ENCODE peak calls at places on chromosome 20, in ten cellular contexts. One of them, this sample, is unnamed.

GRCh38 chr20:52823303-52823702 is 148.9 kb upstream of the TSHZ2 start:
- DNase-seq in WTC11: no peak
- DNase-seq in stomach: no peak
- DNase-seq in A549: no peak
- DNase-seq in heart left ventricle: no peak
- DNase-seq in prostate gland: no peak
- DNase-seq in nephron progenitor cell: no peak
- DNase-seq in NB4: no peak
- DNase-seq in upper lobe of right lung: no peak
- DNase-seq in breast epithelium: no peak
- DNase-seq in this sample: no peak

GRCh38 chr20:20498081-20498861 is 130.4 kb downstream of the INSM1 start:
- DNase-seq in WTC11: no peak
- DNase-seq in stomach: peak
- DNase-seq in A549: no peak
- DNase-seq in heart left ventricle: no peak
- DNase-seq in prostate gland: no peak
- DNase-seq in nephron progenitor cell: no peak
- DNase-seq in NB4: no peak
- DNase-seq in upper lobe of right lung: no peak
- DNase-seq in breast epithelium: no peak
- DNase-seq in this sample: no peak

GRCh38 chr20:41121399-41121798 is 15.9 kb upstream of the PLCG1 start:
- DNase-seq in WTC11: no peak
- DNase-seq in stomach: no peak
- DNase-seq in A549: no peak
- DNase-seq in heart left ventricle: no peak
- DNase-seq in prostate gland: no peak
- DNase-seq in nephron progenitor cell: no peak
- DNase-seq in NB4: no peak
- DNase-seq in upper lobe of right lung: no peak
- DNase-seq in breast epithelium: no peak
- DNase-seq in this sample: no peak

GRCh38 chr20:5674176-5674660 is 76.0 kb upstream of the SHLD1 start:
- DNase-seq in WTC11: no peak
- DNase-seq in stomach: no peak
- DNase-seq in A549: no peak
- DNase-seq in heart left ventricle: no peak
- DNase-seq in prostate gland: no peak
- DNase-seq in nephron progenitor cell: no peak
- DNase-seq in NB4: peak
- DNase-seq in upper lobe of right lung: no peak
- DNase-seq in breast epithelium: no peak
- DNase-seq in this sample: no peak

GRCh38 chr20:53890434-53891305 is 179.7 kb downstream of the BCAS1 start:
- DNase-seq in WTC11: no peak
- DNase-seq in stomach: no peak
- DNase-seq in A549: no peak
- DNase-seq in heart left ventricle: no peak
- DNase-seq in prostate gland: no peak
- DNase-seq in nephron progenitor cell: no peak
- DNase-seq in NB4: no peak
- DNase-seq in upper lobe of right lung: no peak
- DNase-seq in breast epithelium: no peak
- DNase-seq in this sample: no peak

GRCh38 chr20:60381643-60382400 is 423.6 kb downstream of the CDH26 start:
- DNase-seq in WTC11: no peak
- DNase-seq in stomach: no peak
- DNase-seq in A549: no peak
- DNase-seq in heart left ventricle: no peak
- DNase-seq in prostate gland: no peak
- DNase-seq in nephron progenitor cell: no peak
- DNase-seq in NB4: no peak
- DNase-seq in upper lobe of right lung: no peak
- DNase-seq in breast epithelium: no peak
- DNase-seq in this sample: no peak

GRCh38 chr20:46897471-46897870 is 2.8 kb downstream of the EYA2 start:
- DNase-seq in WTC11: no peak
- DNase-seq in stomach: no peak
- DNase-seq in A549: no peak
- DNase-seq in heart left ventricle: no peak
- DNase-seq in prostate gland: no peak
- DNase-seq in nephron progenitor cell: no peak
- DNase-seq in NB4: no peak
- DNase-seq in upper lobe of right lung: no peak
- DNase-seq in breast epithelium: no peak
- DNase-seq in this sample: no peak

GRCh38 chr20:14512856-14513255 is 175.4 kb upstream of the FLRT3 start:
- DNase-seq in WTC11: no peak
- DNase-seq in stomach: no peak
- DNase-seq in A549: no peak
- DNase-seq in heart left ventricle: no peak
- DNase-seq in prostate gland: no peak
- DNase-seq in nephron progenitor cell: no peak
- DNase-seq in NB4: no peak
- DNase-seq in upper lobe of right lung: no peak
- DNase-seq in breast epithelium: no peak
- DNase-seq in this sample: no peak

GRCh38 chr20:12241065-12241464 is 323.4 kb downstream of the BTBD3 start:
- DNase-seq in WTC11: no peak
- DNase-seq in stomach: no peak
- DNase-seq in A549: no peak
- DNase-seq in heart left ventricle: no peak
- DNase-seq in prostate gland: peak
- DNase-seq in nephron progenitor cell: no peak
- DNase-seq in NB4: no peak
- DNase-seq in upper lobe of right lung: no peak
- DNase-seq in breast epithelium: no peak
- DNase-seq in this sample: no peak

GRCh38 chr20:31936430-31936829 is 15.4 kb downstream of the PDRG1 start:
- DNase-seq in WTC11: no peak
- DNase-seq in stomach: no peak
- DNase-seq in A549: no peak
- DNase-seq in heart left ventricle: no peak
- DNase-seq in prostate gland: no peak
- DNase-seq in nephron progenitor cell: no peak
- DNase-seq in NB4: no peak
- DNase-seq in upper lobe of right lung: no peak
- DNase-seq in breast epithelium: no peak
- DNase-seq in this sample: no peak

GRCh38 chr20:57108218-57108617 is 158.2 kb downstream of the BMP7 start:
- DNase-seq in WTC11: no peak
- DNase-seq in stomach: no peak
- DNase-seq in A549: no peak
- DNase-seq in heart left ventricle: no peak
- DNase-seq in prostate gland: no peak
- DNase-seq in nephron progenitor cell: no peak
- DNase-seq in NB4: no peak
- DNase-seq in upper lobe of right lung: no peak
- DNase-seq in breast epithelium: no peak
- DNase-seq in this sample: no peak

GRCh38 chr20:53611449-53611894 is 17.8 kb upstream of the ZNF217 start:
- DNase-seq in WTC11: no peak
- DNase-seq in stomach: peak
- DNase-seq in A549: peak
- DNase-seq in heart left ventricle: peak
- DNase-seq in prostate gland: no peak
- DNase-seq in nephron progenitor cell: no peak
- DNase-seq in NB4: peak
- DNase-seq in upper lobe of right lung: no peak
- DNase-seq in breast epithelium: no peak
- DNase-seq in this sample: no peak

DNA sequence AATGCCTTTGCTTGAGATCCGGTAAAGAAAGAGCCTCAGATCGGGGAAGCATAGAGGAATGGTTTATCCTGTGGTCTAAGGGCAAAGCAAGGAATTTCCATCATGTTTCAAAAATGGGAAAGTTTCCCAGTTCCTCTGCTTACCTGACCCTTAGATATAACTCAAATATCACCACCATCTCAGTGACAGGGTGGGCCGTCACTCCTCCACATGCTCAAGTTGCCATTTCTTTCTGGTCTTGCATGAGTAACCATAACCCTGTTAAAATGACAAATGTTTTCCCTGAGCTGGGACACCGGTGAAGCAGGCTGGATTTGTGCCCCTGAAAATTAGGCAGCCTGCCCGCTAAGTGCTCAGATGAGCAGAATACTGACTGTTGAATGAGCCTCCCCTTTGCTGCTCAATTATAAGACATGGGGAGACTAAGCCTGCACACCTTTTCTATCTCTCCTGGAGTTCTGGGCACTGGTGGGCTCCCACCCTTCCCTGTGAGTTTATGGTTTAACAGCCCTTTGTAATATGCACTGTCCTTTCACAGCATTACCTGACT is 161.7 kb downstream of the SLC24A3 start:
- DNase-seq in WTC11: no peak
- DNase-seq in stomach: no peak
- DNase-seq in A549: no peak
- DNase-seq in heart left ventricle: no peak
- DNase-seq in prostate gland: no peak
- DNase-seq in nephron progenitor cell: no peak
- DNase-seq in NB4: no peak
- DNase-seq in upper lobe of right lung: no peak
- DNase-seq in breast epithelium: no peak
- DNase-seq in this sample: no peak
- TF ChIP-seq CTCF in WTC11: no peak
- TF ChIP-seq CTCF in stomach: no peak
- TF ChIP-seq CTCF in A549: no peak
- TF ChIP-seq CTCF in heart left ventricle: no peak
- TF ChIP-seq CTCF in prostate gland: no peak
- TF ChIP-seq CTCF in nephron progenitor cell: no peak
- TF ChIP-seq CTCF in NB4: no peak
- TF ChIP-seq CTCF in upper lobe of right lung: no peak
- TF ChIP-seq CTCF in breast epithelium: no peak
- TF ChIP-seq CTCF in this sample: no peak

GRCh38 chr20:44888226-44889103 is 3.0 kb downstream of the YWHAB start:
- DNase-seq in WTC11: no peak
- DNase-seq in stomach: no peak
- DNase-seq in A549: peak
- DNase-seq in heart left ventricle: no peak
- DNase-seq in prostate gland: no peak
- DNase-seq in nephron progenitor cell: no peak
- DNase-seq in NB4: peak
- DNase-seq in upper lobe of right lung: no peak
- DNase-seq in breast epithelium: no peak
- DNase-seq in this sample: no peak
- TF ChIP-seq CTCF in WTC11: no peak
- TF ChIP-seq CTCF in stomach: no peak
- TF ChIP-seq CTCF in A549: no peak
- TF ChIP-seq CTCF in heart left ventricle: no peak
- TF ChIP-seq CTCF in prostate gland: peak
- TF ChIP-seq CTCF in nephron progenitor cell: peak
- TF ChIP-seq CTCF in NB4: no peak
- TF ChIP-seq CTCF in upper lobe of right lung: peak
- TF ChIP-seq CTCF in breast epithelium: peak
- TF ChIP-seq CTCF in this sample: no peak

DNA sequence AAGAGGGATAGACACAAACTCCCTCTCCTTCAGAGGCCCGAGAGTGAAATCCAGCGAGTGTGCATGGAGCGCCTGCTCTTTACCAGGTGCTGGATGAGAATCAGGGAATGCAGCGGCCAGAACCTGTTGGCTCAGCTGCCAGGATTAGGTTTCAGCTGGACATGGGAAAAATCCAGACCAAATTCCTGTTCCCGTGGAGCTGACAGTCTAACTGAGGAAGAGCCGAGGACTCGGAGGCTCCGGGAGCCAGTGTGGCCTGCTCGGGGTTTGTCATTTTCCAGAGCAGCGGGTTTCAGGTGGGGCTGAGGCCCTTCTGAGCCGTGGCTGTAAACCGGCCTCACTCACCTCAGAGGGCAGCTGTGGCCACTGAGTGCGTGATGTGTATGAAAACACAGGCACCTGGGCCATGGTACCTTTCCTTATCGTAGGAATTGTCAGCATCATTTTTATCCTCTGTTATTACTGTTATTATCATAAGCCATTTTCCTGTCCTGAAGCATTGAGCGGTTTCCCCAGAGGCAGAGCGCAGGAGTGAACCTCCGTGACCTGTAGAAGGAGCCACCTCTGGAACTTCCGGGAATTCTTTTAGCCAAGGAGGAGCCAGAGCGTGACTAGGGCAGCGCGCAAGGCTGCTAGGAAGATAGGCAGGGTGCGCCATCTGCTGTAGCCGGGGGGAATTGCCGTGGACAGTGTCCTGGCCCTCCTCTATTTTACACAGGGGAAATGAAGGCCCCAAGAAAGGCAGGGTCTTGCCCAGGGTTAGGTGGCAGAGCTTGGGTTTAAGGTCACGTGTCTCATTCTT is 27.3 kb downstream of the PKIG start:
- DNase-seq in WTC11: peak
- DNase-seq in stomach: peak
- DNase-seq in A549: peak
- DNase-seq in heart left ventricle: peak
- DNase-seq in prostate gland: peak
- DNase-seq in nephron progenitor cell: peak
- DNase-seq in NB4: peak
- DNase-seq in upper lobe of right lung: peak
- DNase-seq in breast epithelium: peak
- DNase-seq in this sample: peak
- TF ChIP-seq CTCF in WTC11: peak
- TF ChIP-seq CTCF in stomach: no peak
- TF ChIP-seq CTCF in A549: peak
- TF ChIP-seq CTCF in heart left ventricle: peak
- TF ChIP-seq CTCF in prostate gland: peak
- TF ChIP-seq CTCF in nephron progenitor cell: peak
- TF ChIP-seq CTCF in NB4: peak
- TF ChIP-seq CTCF in upper lobe of right lung: peak
- TF ChIP-seq CTCF in breast epithelium: peak
- TF ChIP-seq CTCF in this sample: peak

DNA sequence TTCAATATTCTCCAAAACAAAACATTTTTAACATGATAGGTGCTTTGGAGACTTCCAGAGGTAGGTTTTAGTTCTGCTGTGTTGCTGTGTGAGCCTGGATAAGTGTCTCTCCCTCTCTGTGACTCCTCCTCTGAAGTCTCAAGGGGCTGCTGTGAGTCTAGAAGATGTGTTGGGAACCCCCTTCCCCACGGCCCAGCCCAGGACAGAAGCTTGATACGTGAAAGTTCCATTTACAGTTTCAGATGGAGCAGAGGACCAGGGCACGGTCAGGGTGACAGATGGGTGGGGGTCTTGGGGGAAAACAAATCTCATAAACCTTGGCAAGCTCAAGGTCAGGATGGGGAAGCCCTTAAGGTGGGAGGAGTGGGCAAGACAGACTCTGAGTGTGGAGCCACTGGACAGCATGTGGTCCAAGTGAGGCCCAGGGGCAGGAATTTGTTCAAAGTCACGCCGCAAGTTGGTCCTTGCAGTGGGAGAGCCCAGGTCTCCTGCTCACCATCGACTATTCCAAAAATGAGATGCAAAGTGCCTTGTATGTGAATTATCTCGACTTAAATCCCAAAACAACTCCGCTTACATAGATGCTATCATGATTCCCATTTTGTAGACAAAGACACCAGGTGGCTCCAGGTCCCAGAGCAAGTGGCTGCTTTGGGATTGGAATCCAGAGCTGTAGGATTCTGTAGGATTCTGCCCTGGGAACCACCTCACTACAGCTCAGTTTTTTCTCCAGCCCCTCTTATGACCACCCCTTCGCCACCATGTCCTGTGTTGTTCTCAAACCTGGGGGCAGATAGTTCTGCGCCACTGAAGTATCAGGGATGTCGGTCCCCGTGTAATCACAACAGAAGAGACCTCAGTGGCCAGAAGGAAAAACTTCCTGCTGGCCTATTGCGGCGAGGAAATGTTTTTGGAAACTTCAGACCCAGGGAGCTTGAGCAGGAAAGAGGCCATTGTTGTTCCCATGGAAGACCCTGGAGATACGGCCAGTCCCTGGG is 1.9 kb downstream of the TGM2 start:
- DNase-seq in WTC11: no peak
- DNase-seq in stomach: no peak
- DNase-seq in A549: no peak
- DNase-seq in heart left ventricle: no peak
- DNase-seq in prostate gland: no peak
- DNase-seq in nephron progenitor cell: no peak
- DNase-seq in NB4: no peak
- DNase-seq in upper lobe of right lung: no peak
- DNase-seq in breast epithelium: no peak
- DNase-seq in this sample: no peak
- TF ChIP-seq CTCF in WTC11: no peak
- TF ChIP-seq CTCF in stomach: no peak
- TF ChIP-seq CTCF in A549: no peak
- TF ChIP-seq CTCF in heart left ventricle: no peak
- TF ChIP-seq CTCF in prostate gland: no peak
- TF ChIP-seq CTCF in nephron progenitor cell: no peak
- TF ChIP-seq CTCF in NB4: no peak
- TF ChIP-seq CTCF in upper lobe of right lung: no peak
- TF ChIP-seq CTCF in breast epithelium: no peak
- TF ChIP-seq CTCF in this sample: no peak